ENCODE peak calls at places on chromosomes 13 and 19, in ten cellular contexts. B is amniotic epithelial cell; R is mesendoderm; P is NCI-H774; K is endothelial cell of umbilical vein; S is stimulated activated CD4-positive, alpha-beta T cell treated with anti-CD3 and anti-CD28 coated beads, Interleukin-2, amount 100 ng/mL, for 48 hours; J is T-cell; G is CD4-positive, CD25-positive, alpha-beta regulatory T cell; F is cardiac fibroblast; M is M059J. U is an unnamed sample.

GRCh38 chr19:53057904-53058579 is 13.5 kb downstream of the ERVV-2 start:
- DNase-seq in K (no peak), F (no peak), M (no peak), J (no peak), B (no peak), P (no peak), G (no peak), R (peak), S (no peak), U (no peak)

GRCh38 chr13:109844396-109844795 is 58.0 kb upstream of the IRS2 start:
- DNase-seq in P (no peak), S (no peak), M (peak), B (peak), R (no peak), K (no peak), F (peak), J (no peak), G (no peak), U (no peak)

GRCh38 chr13:73223372-73223781 is 164.6 kb downstream of the KLF5 start:
- DNase-seq in F (no peak), M (peak), S (peak), G (no peak), K (no peak), P (no peak), B (peak), R (no peak), J (no peak), U (no peak)

GRCh38 chr19:10643968-10644290 is 10.2 kb upstream of the ILF3 start:
- DNase-seq in R (no peak), K (peak), F (no peak), M (no peak), P (no peak), G (no peak), B (no peak), J (no peak), S (no peak), U (no peak)

GRCh38 chr19:489418-490196 is 6.7 kb upstream of the MADCAM1 start:
- DNase-seq in P (no peak), S (no peak), R (peak), M (no peak), G (no peak), B (peak), J (peak), K (peak), F (peak), U (peak)

GRCh38 chr19:40519352-40520322 is 52.8 kb downstream of the SPTBN4 start:
- DNase-seq in S (no peak), B (peak), K (no peak), G (no peak), M (no peak), J (no peak), F (peak), P (no peak), R (peak), U (no peak)

GRCh38 chr13:106376411-106377112 is 158.9 kb downstream of the EFNB2 start:
- DNase-seq in S (no peak), K (peak), M (peak), B (peak), R (peak), J (no peak), G (no peak), F (peak), P (peak), U (no peak)

GRCh38 chr13:101706651-101707050 is 254.2 kb downstream of the ITGBL1 start:
- DNase-seq in P (no peak), M (peak), G (no peak), F (peak), J (no peak), B (peak), S (no peak), K (peak), R (peak), U (peak)

GRCh38 chr19:8387688-8388611 is 2.2 kb upstream of the RAB11B start:
- DNase-seq in F (no peak), P (peak), K (no peak), B (no peak), S (no peak), G (no peak), R (no peak), J (no peak), M (no peak), U (no peak)

GRCh38 chr19:42242071-42242511 is 311 bp downstream of the GSK3A start:
- DNase-seq in J (no peak), K (no peak), F (no peak), P (no peak), R (no peak), M (no peak), S (no peak), G (no peak), B (peak), U (peak)

GRCh38 chr13:59962343-59962742 is 201.4 kb downstream of the DIAPH3 start:
- DNase-seq in R (no peak), F (no peak), P (no peak), M (no peak), S (no peak), K (no peak), J (no peak), G (no peak), B (no peak), U (no peak)

GRCh38 chr13:30091691-30092090 is 215.7 kb downstream of the KATNAL1 start:
- DNase-seq in S (no peak), M (no peak), J (no peak), R (no peak), P (no peak), G (no peak), K (no peak), B (no peak), F (no peak), U (no peak)

GRCh38 chr19:15419413-15420025 is 731 bp upstream of the AKAP8L start:
- DNase-seq in S (no peak), F (peak), J (no peak), K (no peak), M (peak), P (no peak), R (no peak), B (peak), G (no peak), U (no peak)

GRCh38 chr19:3358919-3359849 is 7.2 kb upstream of the NFIC start:
- DNase-seq in M (peak), R (no peak), B (no peak), J (peak), S (peak), P (peak), K (no peak), F (no peak), G (peak), U (no peak)

GRCh38 chr13:78061806-78062205 is 143.2 kb upstream of the EDNRB start:
- DNase-seq in P (no peak), K (no peak), S (no peak), G (no peak), F (no peak), B (no peak), J (no peak), M (no peak), R (no peak), U (no peak)

GRCh38 chr19:53908933-53909415 is at the start of gene CACNG7:
- DNase-seq in F (no peak), K (no peak), R (peak), M (no peak), P (no peak), G (no peak), B (no peak), J (no peak), S (no peak), U (no peak)

GRCh38 chr13:38159710-38160109 is 189.9 kb upstream of the UFM1 start:
- DNase-seq in P (no peak), F (no peak), M (no peak), K (no peak), G (no peak), S (no peak), J (no peak), B (no peak), R (no peak), U (no peak)

GRCh38 chr19:55390461-55390880 is 4.7 kb downstream of the RPL28 start:
- DNase-seq in M (no peak), R (peak), G (no peak), J (no peak), F (no peak), K (no peak), S (no peak), P (no peak), B (no peak), U (no peak)

GRCh38 chr19:34273121-34273845 is 18.9 kb downstream of the GARRE1 start:
- DNase-seq in G (no peak), B (no peak), F (no peak), S (no peak), K (no peak), R (no peak), J (no peak), M (no peak), P (no peak), U (no peak)

GRCh38 chr19:49594157-49595005 is 3.4 kb downstream of the PRR12 start:
- DNase-seq in M (no peak), K (no peak), S (no peak), J (no peak), B (no peak), P (no peak), G (no peak), R (no peak), F (no peak), U (no peak)

GRCh38 chr19:4367336-4367723 is 24.0 kb downstream of the MPND start:
- DNase-seq in S (no peak), B (no peak), F (no peak), K (no peak), P (no peak), M (no peak), G (no peak), R (no peak), J (no peak), U (no peak)

U was measured in lower leg skin.